ENCODE peak calls at places on chromosomes 6 and 20, in ten cellular contexts. V is ELF-1; M is ecto neural progenitor cell; C is Kasumi-1; A is T-helper 1 cell; W is CD8-positive, alpha-beta memory T cell; O is non-pigmented ciliary epithelial cell; T is stomach; N is neural crest cell; H is psoas muscle. X is an unnamed sample.
A peak's percentile ranks its signal among the peaks of the same experiment; 100 is the strongest.

GRCh38 chr20:62728781-62729300 is 20.2 kb downstream of the NTSR1 start:
- DNase-seq in V (no peak), M (no peak), C (no peak), A (no peak), W (no peak), O (no peak), T (no peak), N (no peak), H (no peak), X (no peak)

GRCh38 chr20:62139636-62140035 is 3.6 kb downstream of the PSMA7 start:
- DNase-seq in V (no peak), M (no peak), C (no peak), A (no peak), W (no peak), O (no peak), T (no peak), N (no peak), H (no peak), X (no peak)

GRCh38 chr6:166097914-166098522 is 69.6 kb downstream of the TBXT start:
- DNase-seq in V (peak; percentile 96), M (peak; percentile 87), C (no peak), A (peak; percentile 28), W (no peak), O (peak; percentile 43), T (peak; percentile 71), N (peak; percentile 91), H (peak; percentile 67), X (peak; percentile 61)

GRCh38 chr6:79127660-79128059 is 49.6 kb upstream of the PHIP start:
- DNase-seq in V (peak; percentile 23), M (no peak), C (no peak), A (no peak), W (no peak), O (no peak), T (no peak), N (no peak), H (no peak), X (no peak)

GRCh38 chr20:49303211-49303610 is 25.4 kb upstream of the ZNFX1 start:
- DNase-seq in V (no peak), M (no peak), C (peak; percentile 46), A (no peak), W (no peak), O (no peak), T (no peak), N (no peak), H (no peak), X (no peak)

GRCh38 chr6:125858427-125859320 is 67.9 kb downstream of the NCOA7 start:
- DNase-seq in V (peak; percentile 84), M (peak; percentile 62), C (peak; percentile 50), A (peak; percentile 24), W (peak; percentile 47), O (peak; percentile 51), T (peak; percentile 62), N (peak; percentile 40), H (no peak), X (no peak)

GRCh38 chr6:130996635-130997034 is 66.4 kb downstream of the EPB41L2 start:
- DNase-seq in V (no peak), M (no peak), C (no peak), A (no peak), W (no peak), O (no peak), T (no peak), N (no peak), H (no peak), X (no peak)

GRCh38 chr6:34520645-34521462 is 35.3 kb downstream of the SPDEF start:
- DNase-seq in V (no peak), M (peak; percentile 40), C (no peak), A (no peak), W (peak; percentile 39), O (no peak), T (no peak), N (no peak), H (no peak), X (no peak)

GRCh38 chr6:24340998-24341934 is 16.6 kb downstream of the DCDC2 start:
- DNase-seq in V (no peak), M (no peak), C (no peak), A (no peak), W (no peak), O (no peak), T (no peak), N (no peak), H (no peak), X (no peak)

GRCh38 chr6:38876470-38876869 is 161.4 kb downstream of the DNAH8 start:
- DNase-seq in V (no peak), M (no peak), C (peak; percentile 79), A (peak; percentile 1), W (peak; percentile 69), O (no peak), T (no peak), N (no peak), H (no peak), X (peak; percentile 84)